ENCODE peak calls at places on chromosomes 1 and 21, in nine cellular contexts. E is astrocyte of the hippocampus; R is stomach; P is activated T-cell treated with anti-CD3 and anti-CD28 coated beads for 24 hours; V is HT1080; N is fibroblast of lung; O is endothelial cell; D is GM12865; C is activated CD8-positive, alpha-beta T cell treated with anti-CD3 and anti-CD28 coated beads, Interleukin-2, amount 10 ng/mL, durations not matched to agents 7 days and 5 days. B is an unnamed sample.

GRCh38 chr1:162347281-162347680 is 29.4 kb downstream of the SPATA46 start:
- DNase-seq in P (no peak), R (peak; percentile 43), E (no peak), N (peak; percentile 16), C (no peak), D (no peak), V (no peak), O (no peak), B (no peak)

GRCh38 chr1:155499263-155499662 is 63.3 kb downstream of the ASH1L start:
- DNase-seq in P (no peak), R (no peak), O (no peak), D (no peak), V (no peak), N (no peak), C (no peak), E (no peak), B (peak; percentile 25)

GRCh38 chr21:45854702-45855247 is 126.8 kb upstream of the COL6A1 start:
- DNase-seq in P (no peak), O (no peak), E (no peak), C (no peak), D (no peak), R (peak; percentile 10), V (no peak), N (no peak), B (peak; percentile 50)

GRCh38 chr1:91836307-91837056 is 49.5 kb downstream of the TGFBR3 start:
- DNase-seq in C (no peak), P (no peak), O (no peak), N (no peak), D (no peak), V (no peak), E (no peak), R (no peak), B (no peak)

GRCh38 chr1:8495928-8496401 is 178.1 kb downstream of the SLC45A1 start:
- DNase-seq in P (peak; percentile 23), E (no peak), V (peak; percentile 83), D (peak; percentile 56), R (no peak), C (no peak), O (no peak), N (peak; percentile 21), B (no peak)

GRCh38 chr1:111906111-111906510 is 83.4 kb downstream of the KCND3 start:
- DNase-seq in P (no peak), E (no peak), N (no peak), O (no peak), D (no peak), C (no peak), R (no peak), V (no peak), B (no peak)

GRCh38 chr1:2091611-2092604 is 41.7 kb downstream of the PRKCZ start:
- DNase-seq in O (peak; percentile 83), C (peak; percentile 64), P (peak; percentile 16), D (no peak), V (no peak), N (peak; percentile 13), E (peak; percentile 69), R (peak; percentile 39), B (no peak)

GRCh38 chr1:2019162-2019542 is at the start of gene GABRD:
- DNase-seq in V (no peak), P (no peak), N (peak; percentile 4), R (no peak), E (peak; percentile 44), D (no peak), O (peak; percentile 52), C (no peak), B (peak; percentile 6)

GRCh38 chr1:235022341-235023196 is 106.1 kb downstream of the TOMM20 start:
- DNase-seq in O (no peak), D (peak; percentile 51), N (peak; percentile 73), V (no peak), C (no peak), P (no peak), R (no peak), E (peak; percentile 72), B (peak; percentile 64)

GRCh38 chr1:147267711-147268110 is 25.2 kb downstream of the CHD1L start:
- DNase-seq in P (no peak), R (no peak), N (peak; percentile 56), V (no peak), E (peak; percentile 30), D (no peak), O (no peak), C (no peak), B (no peak)

GRCh38 chr1:240086726-240087125 is 5.0 kb upstream of the FMN2 start:
- DNase-seq in P (no peak), N (peak; percentile 64), E (no peak), D (no peak), R (no peak), O (no peak), V (peak; percentile 30), C (no peak), B (no peak)